ENCODE peak calls at places on chromosomes 3 and 15, in five cellular contexts. V is neural progenitor cell, E is psoas muscle, F is esophagus muscularis mucosa, P is tibial artery. G is an unnamed sample.

GRCh38 chr3:135140543-135140942 is 345.5 kb downstream of the EPHB1 start:
- DNase-seq in E (peak; percentile 68), F (no peak), V (no peak), P (no peak), G (no peak)

GRCh38 chr15:48352474-48353072 is 21.3 kb downstream of the DUT start:
- DNase-seq in E (no peak), V (peak; percentile 80), P (no peak), F (no peak), G (no peak)

GRCh38 chr15:85947936-85948335 is 131.7 kb upstream of the AGBL1 start:
- DNase-seq in E (no peak), F (no peak), V (no peak), P (no peak), G (no peak)

GRCh38 chr3:64675848-64676247 is 12.0 kb downstream of the ADAMTS9 start:
- DNase-seq in P (no peak), E (no peak), F (peak; percentile 37), V (no peak), G (no peak)

GRCh38 chr3:104359546-104359945 is 1007.2 kb upstream of the ALCAM start:
- DNase-seq in V (no peak), P (no peak), E (no peak), F (no peak), G (no peak)

GRCh38 chr3:63295806-63296205 is 17.7 kb downstream of the SYNPR start:
- DNase-seq in V (no peak), E (no peak), P (no peak), F (no peak), G (no peak)

GRCh38 chr3:129445472-129445871 is 5.4 kb downstream of the IFT122 start:
- DNase-seq in F (no peak), E (no peak), P (no peak), V (no peak), G (no peak)

GRCh38 chr3:16605966-16606365 is 743 bp upstream of the DAZL start:
- DNase-seq in V (no peak), P (no peak), E (no peak), F (no peak), G (no peak)

GRCh38 chr3:156174229-156174847 is 54.0 kb downstream of the KCNAB1 start:
- DNase-seq in P (no peak), E (no peak), F (peak; percentile 62), V (peak; percentile 56), G (no peak)

GRCh38 chr3:160400631-160401150 is 1.2 kb downstream of the SMC4 start:
- DNase-seq in E (peak; percentile 55), P (peak; percentile 65), V (peak; percentile 57), F (no peak), G (peak; percentile 90)

GRCh38 chr3:67593761-67594234 is 60.6 kb downstream of the SUCLG2 start:
- DNase-seq in V (no peak), F (no peak), E (no peak), P (no peak), G (no peak)

GRCh38 chr15:73982251-73982962 is 9.7 kb downstream of the STOML1 start:
- DNase-seq in F (peak; percentile 96), E (peak; percentile 93), V (no peak), P (peak; percentile 91), G (peak; percentile 83)

GRCh38 chr15:62964251-62964650 is 78.3 kb upstream of the TPM1 start:
- DNase-seq in E (peak; percentile 69), V (peak; percentile 21), F (no peak), P (no peak), G (no peak)

GRCh38 chr3:52006017-52006819 is 10.5 kb upstream of the RPL29 start:
- DNase-seq in P (no peak), E (no peak), F (no peak), V (no peak), G (peak; percentile 60)

GRCh38 chr3:21435871-21436270 is 315.1 kb downstream of the ZNF385D start:
- DNase-seq in P (no peak), F (no peak), E (no peak), V (no peak), G (no peak)

GRCh38 chr3:130340766-130341165 is 4.7 kb upstream of the COL6A5 start:
- DNase-seq in F (no peak), E (no peak), P (no peak), V (no peak), G (no peak)

GRCh38 chr3:72830452-72831217 is 17.6 kb downstream of the SHQ1 start:
- DNase-seq in V (no peak), P (no peak), F (no peak), E (no peak), G (no peak)

GRCh38 chr15:63973212-63974009 is 72.9 kb downstream of the DAPK2 start:
- DNase-seq in F (no peak), V (no peak), E (no peak), P (no peak), G (no peak)

GRCh38 chr3:194261581-194262063 is 89.5 kb downstream of the CPN2 start:
- DNase-seq in V (no peak), E (no peak), P (no peak), F (no peak), G (no peak)

GRCh38 chr3:3689601-3690375 is 109.4 kb upstream of the LRRN1 start:
- DNase-seq in E (no peak), P (no peak), F (peak; percentile 47), V (no peak), G (no peak)

GRCh38 chr15:88661766-88662556 is 23.1 kb downstream of the ISG20 start:
- DNase-seq in F (peak; percentile 50), V (no peak), E (no peak), P (no peak), G (no peak)

GRCh38 chr3:142971431-142971830 is 8.0 kb upstream of the PAQR9 start:
- DNase-seq in F (no peak), E (no peak), P (no peak), V (no peak), G (no peak)

GRCh38 chr3:35664460-35664919 is 25.2 kb downstream of the ARPP21 start:
- DNase-seq in E (peak; percentile 91), V (peak; percentile 50), P (peak; percentile 61), F (no peak), G (peak; percentile 43)

GRCh38 chr15:85800460-85801123 is 5.9 kb upstream of the KLHL25 start:
- DNase-seq in E (peak; percentile 89), V (no peak), P (no peak), F (no peak), G (peak; percentile 80)

GRCh38 chr3:27311400-27311799 is 57.8 kb downstream of the NEK10 start:
- DNase-seq in V (peak; percentile 19), P (no peak), F (no peak), E (no peak), G (no peak)

GRCh38 chr3:45878124-45878523 is 8.2 kb upstream of the CCR9 start:
- DNase-seq in E (no peak), P (no peak), F (no peak), V (no peak), G (no peak)
- H3K4me1 ChIP-seq in E (no peaks in the 10 kb centered on the region), P (no peaks in the 10 kb centered on the region), F (peaks cover 4% of the 10 kb centered on the region), V (no peaks in the 10 kb centered on the region), G (no peaks in the 10 kb centered on the region)

GRCh38 chr3:61068084-61068483 is 183.2 kb downstream of the FHIT start:
- DNase-seq in P (no peak), F (no peak), E (no peak), V (no peak), G (no peak)
- H3K27ac ChIP-seq in P (no peak overlapping the region), F (no peak overlapping the region), E (no peak overlapping the region), V (no peak overlapping the region), G (no peak overlapping the region)

GRCh38 chr15:91055548-91056331 is 33.3 kb upstream of the VPS33B start:
- DNase-seq in E (no peak), F (no peak), P (no peak), V (peak; percentile 88), G (no peak)
- H3K27me3 ChIP-seq in E (peaks cover 28% of the 10 kb centered on the region), F (no peaks in the 10 kb centered on the region), P (peaks cover 45% of the 10 kb centered on the region), V (peaks cover 70% of the 10 kb centered on the region), G (peaks cover 12% of the 10 kb centered on the region)

DNA sequence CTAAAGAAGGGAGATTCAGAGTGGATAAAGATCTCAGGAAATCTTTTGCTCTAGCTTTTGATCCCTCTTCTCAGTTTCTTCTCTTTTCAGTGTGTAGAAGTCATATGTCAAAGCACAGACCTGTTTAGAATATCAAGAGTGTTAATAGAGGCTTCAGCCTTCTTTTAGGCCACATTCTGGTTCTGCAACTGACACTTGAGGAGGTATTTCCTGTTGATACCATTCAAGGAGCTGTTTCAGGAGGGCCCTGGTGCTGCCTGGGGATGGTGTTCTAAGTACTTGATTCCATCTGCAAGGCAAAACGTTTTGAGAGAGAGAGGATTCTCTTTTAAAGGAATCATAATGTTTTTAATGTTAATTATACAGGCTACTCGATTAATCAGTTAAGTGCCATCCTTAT is 313.7 kb downstream of the PTPRG start:
- DNase-seq in F (no peak), V (no peak), P (no peak), E (no peak), G (no peak)
- H3K4me1 ChIP-seq in F (peaks cover 59% of the 10 kb centered on the region), V (peaks cover 80% of the 10 kb centered on the region), P (peaks cover 4% of the 10 kb centered on the region), E (peaks cover 40% of the 10 kb centered on the region), G (peaks cover 15% of the 10 kb centered on the region)

G was measured in left lung.